ENCODE peak calls at places on chromosomes 13 and 19, in ten cellular contexts. W is neural progenitor cell, G is uterus, N is suprapubic skin, J is tibial nerve, U is K562, E is A549, T is transverse colon, O is Peyer's patch, A is GM23338. Y is an unnamed sample.
A peak's percentile ranks its signal among the peaks of the same experiment; 100 is the strongest.

GRCh38 chr13:43355774-43356173 is 332.4 kb downstream of the DNAJC15 start:
- DNase-seq in N (no peak), G (no peak), E (no peak), W (no peak), T (no peak), J (no peak), U (no peak), O (no peak), A (no peak), Y (no peak)

GRCh38 chr13:50654341-50654740 is 189.2 kb downstream of the DLEU7 start:
- DNase-seq in U (no peak), A (no peak), N (no peak), J (no peak), T (no peak), E (no peak), G (no peak), W (no peak), O (no peak), Y (no peak)

GRCh38 chr19:50713556-50714236 is 5.9 kb downstream of the SHANK1 start:
- DNase-seq in N (no peak), E (no peak), U (no peak), W (no peak), O (no peak), G (no peak), J (no peak), T (no peak), A (no peak), Y (no peak)

GRCh38 chr19:4861147-4861546 is 6.3 kb downstream of the PLIN3 start:
- DNase-seq in A (no peak), N (no peak), T (peak; percentile 87), O (no peak), U (peak; percentile 16), E (no peak), W (no peak), G (no peak), J (no peak), Y (no peak)

GRCh38 chr13:107301724-107302374 is 733.9 kb upstream of the ARGLU1 start:
- DNase-seq in U (no peak), O (no peak), N (no peak), W (peak; percentile 50), T (no peak), J (no peak), E (no peak), A (peak; percentile 67), G (no peak), Y (peak; percentile 2)

GRCh38 chr13:108700421-108701170 is 71.2 kb downstream of the MYO16 start:
- DNase-seq in U (no peak), J (no peak), E (peak; percentile 43), W (no peak), G (no peak), N (no peak), A (peak; percentile 6), T (no peak), O (no peak), Y (no peak)

GRCh38 chr19:48628486-48629296 is 8.5 kb downstream of the DBP start:
- DNase-seq in E (no peak), N (peak; percentile 62), W (no peak), T (peak; percentile 19), G (no peak), A (no peak), J (no peak), U (no peak), O (no peak), Y (no peak)

GRCh38 chr13:65768545-65768944 is 1461.6 kb downstream of the PCDH9 start:
- DNase-seq in W (no peak), J (no peak), N (no peak), A (peak; percentile 67), E (no peak), G (no peak), O (no peak), U (no peak), T (no peak), Y (no peak)

GRCh38 chr13:24272452-24273161 is 36.8 kb upstream of the C1QTNF9 start:
- DNase-seq in O (no peak), U (no peak), T (no peak), N (no peak), W (no peak), J (no peak), E (no peak), A (no peak), G (peak; percentile 27), Y (no peak)

GRCh38 chr13:24269803-24270202 is 39.6 kb upstream of the C1QTNF9 start:
- DNase-seq in N (no peak), A (no peak), E (no peak), O (no peak), W (no peak), J (no peak), T (no peak), G (no peak), U (no peak), Y (peak; percentile 7)

GRCh38 chr13:24271231-24271610 is 38.2 kb upstream of the C1QTNF9 start:
- DNase-seq in U (no peak), A (no peak), E (no peak), N (no peak), J (no peak), G (no peak), O (no peak), T (no peak), W (no peak), Y (no peak)

GRCh38 chr13:24271611-24272451 is 37.5 kb upstream of the C1QTNF9 start:
- DNase-seq in T (peak; percentile 72), E (no peak), U (no peak), N (no peak), W (peak; percentile 30), A (no peak), G (peak; percentile 51), J (peak; percentile 48), O (peak; percentile 74), Y (peak; percentile 90)

DNA sequence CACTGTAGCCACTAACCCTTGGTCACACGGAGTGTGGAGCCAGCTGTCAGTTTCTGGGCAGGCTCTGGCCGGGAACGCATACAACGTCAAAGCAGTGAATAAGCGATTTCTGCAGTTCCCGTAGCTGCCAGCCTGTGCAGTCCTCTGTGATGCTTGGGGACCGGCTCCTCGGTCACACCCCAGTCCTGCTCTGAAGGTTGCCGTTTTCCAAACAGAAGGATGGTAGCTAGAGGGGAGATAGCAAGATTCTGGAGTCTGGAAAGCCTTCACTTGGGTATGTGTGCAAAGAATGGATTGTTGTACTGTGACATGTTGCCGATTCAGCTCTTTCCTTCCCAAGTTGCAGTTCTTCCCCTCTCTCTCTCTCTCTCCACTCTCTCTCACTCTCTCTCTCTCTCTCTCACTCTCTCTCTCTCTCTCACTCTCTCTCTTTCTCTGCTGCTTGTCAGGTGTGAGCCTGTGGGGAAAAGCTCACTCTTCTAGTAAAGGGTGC is 38.7 kb upstream of the C1QTNF9 start:
- DNase-seq in G (peak; percentile 36), O (peak; percentile 71), J (peak; percentile 49), N (no peak), U (no peak), E (peak; percentile 3), W (peak; percentile 47), T (peak; percentile 62), A (peak; percentile 24), Y (peak; percentile 42)
- H3K4me1 ChIP-seq in G (no peaks in the 10 kb centered on the region), O (peaks cover 6% of the 10 kb centered on the region), J (peaks cover 72% of the 10 kb centered on the region), N (peaks cover 46% of the 10 kb centered on the region), U (no peaks in the 10 kb centered on the region), E (peaks cover 12% of the 10 kb centered on the region), W (peaks cover 28% of the 10 kb centered on the region), T (peaks cover 32% of the 10 kb centered on the region), A (peaks cover 5% of the 10 kb centered on the region), Y (peaks cover 34% of the 10 kb centered on the region)

GRCh38 chr19:39465956-39466747 is 14.5 kb upstream of the TIMM50 start:
- DNase-seq in T (no peak), W (no peak), U (no peak), N (no peak), J (no peak), A (no peak), E (no peak), G (no peak), O (no peak), Y (no peak)

GRCh38 chr19:39469036-39469435 is 11.6 kb upstream of the TIMM50 start:
- DNase-seq in E (no peak), O (no peak), W (no peak), N (no peak), G (no peak), A (peak; percentile 29), J (no peak), U (no peak), T (no peak), Y (no peak)

GRCh38 chr19:39469567-39469966 is 11.1 kb upstream of the TIMM50 start:
- DNase-seq in G (no peak), N (no peak), U (no peak), O (no peak), J (no peak), E (peak; percentile 44), W (no peak), T (no peak), A (no peak), Y (no peak)

GRCh38 chr19:39470724-39471339 is 9.8 kb upstream of the TIMM50 start:
- DNase-seq in O (no peak), U (no peak), W (no peak), J (no peak), T (no peak), G (no peak), N (no peak), E (no peak), A (no peak), Y (no peak)

DNA sequence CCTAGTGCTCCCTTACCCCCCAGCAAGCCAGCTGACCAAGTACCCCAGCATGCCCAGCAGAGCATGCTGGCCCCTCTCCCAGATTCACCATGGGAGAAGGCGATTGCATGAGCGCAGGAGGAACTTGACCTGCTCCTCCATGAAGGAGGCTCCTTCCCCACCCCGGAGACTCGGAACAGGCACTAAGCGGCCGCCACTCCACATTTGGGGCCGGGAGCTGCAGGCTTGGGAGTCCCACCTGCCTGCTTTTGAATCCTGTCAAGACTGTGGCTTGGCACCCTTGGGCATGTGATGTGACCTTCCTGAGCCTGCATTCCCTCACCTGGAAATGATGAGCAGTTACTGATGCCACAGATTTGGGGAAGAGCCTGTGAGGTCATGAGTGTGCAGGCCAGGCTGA is 12.7 kb upstream of the TIMM50 start:
- DNase-seq in O (no peak), G (no peak), N (no peak), U (no peak), J (no peak), A (no peak), E (no peak), T (no peak), W (no peak), Y (no peak)
- TF ChIP-seq CTCF in O (no peak), G (no peak), N (no peak), U (no peak), J (no peak), A (no peak), E (no peak), T (no peak), W (no peak), Y (no peak)

GRCh38 chr19:42197375-42197817 is 20.1 kb downstream of the DEDD2 start:
- DNase-seq in W (no peak), U (no peak), J (no peak), N (no peak), O (peak; percentile 48), T (no peak), E (no peak), G (no peak), A (peak; percentile 68), Y (no peak)

GRCh38 chr19:42200116-42200740 is 17.2 kb downstream of the DEDD2 start:
- DNase-seq in N (no peak), T (no peak), U (no peak), G (no peak), W (no peak), O (no peak), A (no peak), J (no peak), E (no peak), Y (no peak)

GRCh38 chr19:42201489-42202289 is 15.8 kb downstream of the DEDD2 start:
- DNase-seq in A (no peak), N (no peak), O (peak; percentile 80), G (no peak), W (no peak), J (no peak), E (no peak), T (peak; percentile 56), U (no peak), Y (no peak)

GRCh38 chr19:42198676-42199439 is 18.6 kb downstream of the DEDD2 start:
- DNase-seq in N (no peak), T (peak; percentile 72), O (peak; percentile 92), E (no peak), W (no peak), G (no peak), A (peak; percentile 32), U (no peak), J (no peak), Y (no peak)

DNA sequence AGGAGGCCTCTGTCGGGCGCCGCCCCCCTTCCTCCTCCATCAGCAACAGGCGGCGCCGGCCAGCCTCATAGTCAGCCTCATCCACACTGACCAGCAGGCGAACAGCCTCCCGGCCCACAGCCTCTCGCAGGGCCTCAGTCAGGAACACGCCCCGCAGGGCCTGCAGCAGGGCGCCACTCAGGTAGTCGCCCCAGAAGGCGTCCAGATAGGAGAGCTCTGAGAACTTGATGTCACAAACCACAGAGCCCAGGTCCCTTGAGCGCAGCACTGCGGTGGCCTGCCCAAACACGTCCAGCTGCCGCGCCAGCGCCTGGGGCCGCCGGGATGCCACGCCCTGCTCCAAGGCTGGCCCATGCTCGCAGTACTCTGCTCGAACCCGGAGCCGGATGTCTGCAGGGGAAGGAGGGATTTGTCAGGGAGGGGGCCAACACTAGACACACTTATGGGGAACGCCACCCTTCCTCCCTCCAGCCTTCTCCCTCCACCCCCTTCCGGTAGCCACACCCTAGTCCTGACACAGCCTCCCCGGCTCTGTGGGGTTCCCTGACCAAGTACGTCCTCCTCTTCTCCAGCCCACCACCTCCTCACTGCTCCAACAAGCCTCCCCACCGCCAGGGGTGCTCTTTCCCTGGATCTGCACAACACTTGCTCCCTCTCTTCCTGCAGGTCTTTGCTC is 17.9 kb downstream of the DEDD2 start:
- DNase-seq in G (no peak), O (peak; percentile 74), A (peak; percentile 61), W (no peak), U (peak; percentile 88), E (no peak), N (peak; percentile 81), T (peak; percentile 53), J (no peak), Y (no peak)
- H3K4me3 ChIP-seq in G (no peak overlapping the region), O (peak overlapping the region; percentile 24), A (no peak overlapping the region), W (no peak overlapping the region), U (peak overlapping the region; percentile 27), E (no peak overlapping the region), N (peak overlapping the region; percentile 9), T (no peak overlapping the region), J (no peak overlapping the region), Y (no peak overlapping the region)

GRCh38 chr13:88643233-88643632 is 972.1 kb downstream of the SLITRK5 start:
- DNase-seq in N (no peak), O (no peak), J (no peak), E (no peak), U (no peak), W (no peak), T (no peak), G (no peak), A (peak; percentile 17), Y (no peak)

DNA sequence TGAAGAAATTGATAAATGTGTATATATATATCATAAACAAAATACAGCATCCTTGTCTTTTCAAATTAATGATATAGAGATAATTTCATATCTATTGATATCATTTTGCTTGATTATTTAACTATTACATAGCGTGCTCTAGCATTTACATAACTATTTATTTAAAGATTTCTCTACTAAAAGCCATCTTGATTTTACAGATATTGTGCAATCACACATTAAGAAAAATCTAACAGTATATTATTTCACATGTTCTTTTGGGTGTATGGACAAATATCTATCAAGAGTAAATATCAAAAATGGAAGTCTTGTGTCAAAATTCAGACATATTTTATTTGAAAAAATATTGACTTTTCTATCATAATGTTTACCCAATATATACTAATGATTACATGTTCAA is 966.8 kb downstream of the SLITRK5 start:
- DNase-seq in O (no peak), E (no peak), T (no peak), W (no peak), J (no peak), A (no peak), N (no peak), U (no peak), G (no peak), Y (no peak)
- H3K4me1 ChIP-seq in O (no peaks in the 10 kb centered on the region), E (no peaks in the 10 kb centered on the region), T (no peaks in the 10 kb centered on the region), W (no peaks in the 10 kb centered on the region), J (no peaks in the 10 kb centered on the region), A (no peaks in the 10 kb centered on the region), N (no peaks in the 10 kb centered on the region), U (no peaks in the 10 kb centered on the region), G (no peaks in the 10 kb centered on the region), Y (no peaks in the 10 kb centered on the region)